ENCODE peak calls at places on chromosomes 6 and 20, in ten cellular contexts. One of them, this sample, is unnamed.
A peak's percentile ranks its signal among the peaks of the same experiment; 100 is the strongest.

GRCh38 chr6:55963301-55963700 is 87.9 kb upstream of the BMP5 start:
- DNase-seq in fibroblast of the conjunctiva: no peak
- DNase-seq in glutamatergic neuron: peak; percentile 53
- DNase-seq in NCI-H1694 treated with DMSO at 0.1 percent for 48 hours: no peak
- DNase-seq in iPS-NIHi11: peak; percentile 7
- DNase-seq in activated CD8-positive, alpha-beta memory T cell treated with anti-CD3 and anti-CD28 coated beads, Interleukin-2, amount 50 U/mL, for 4 hours: no peak
- DNase-seq in LoVo: no peak
- DNase-seq in Daoy: peak; percentile 15
- DNase-seq in NCI-H774: no peak
- DNase-seq in iris pigment epithelial cell: peak; percentile 32
- DNase-seq in this sample: no peak

GRCh38 chr6:24856954-24857670 is 58.4 kb upstream of the ARMH2 start:
- DNase-seq in NCI-H774: no peak
- DNase-seq in glutamatergic neuron: no peak
- DNase-seq in iPS-NIHi11: no peak
- DNase-seq in Daoy: no peak
- DNase-seq in activated CD8-positive, alpha-beta memory T cell treated with anti-CD3 and anti-CD28 coated beads, Interleukin-2, amount 50 U/mL, for 4 hours: no peak
- DNase-seq in fibroblast of the conjunctiva: no peak
- DNase-seq in iris pigment epithelial cell: no peak
- DNase-seq in NCI-H1694 treated with DMSO at 0.1 percent for 48 hours: no peak
- DNase-seq in LoVo: no peak
- DNase-seq in this sample: no peak

GRCh38 chr20:21528870-21529269 is 15.0 kb upstream of the NKX2-2 start:
- DNase-seq in iris pigment epithelial cell: no peak
- DNase-seq in NCI-H774: no peak
- DNase-seq in glutamatergic neuron: no peak
- DNase-seq in Daoy: no peak
- DNase-seq in fibroblast of the conjunctiva: no peak
- DNase-seq in NCI-H1694 treated with DMSO at 0.1 percent for 48 hours: no peak
- DNase-seq in activated CD8-positive, alpha-beta memory T cell treated with anti-CD3 and anti-CD28 coated beads, Interleukin-2, amount 50 U/mL, for 4 hours: no peak
- DNase-seq in LoVo: no peak
- DNase-seq in iPS-NIHi11: no peak
- DNase-seq in this sample: no peak

GRCh38 chr6:167750956-167751358 is 75.8 kb upstream of the AFDN start:
- DNase-seq in LoVo: peak; percentile 35
- DNase-seq in iris pigment epithelial cell: no peak
- DNase-seq in glutamatergic neuron: no peak
- DNase-seq in iPS-NIHi11: peak; percentile 89
- DNase-seq in NCI-H1694 treated with DMSO at 0.1 percent for 48 hours: no peak
- DNase-seq in fibroblast of the conjunctiva: no peak
- DNase-seq in NCI-H774: peak; percentile 62
- DNase-seq in Daoy: no peak
- DNase-seq in activated CD8-positive, alpha-beta memory T cell treated with anti-CD3 and anti-CD28 coated beads, Interleukin-2, amount 50 U/mL, for 4 hours: no peak
- DNase-seq in this sample: peak; percentile 96

GRCh38 chr20:24768226-24768625 is 180.8 kb upstream of the CST7 start:
- DNase-seq in iPS-NIHi11: no peak
- DNase-seq in glutamatergic neuron: no peak
- DNase-seq in fibroblast of the conjunctiva: no peak
- DNase-seq in NCI-H1694 treated with DMSO at 0.1 percent for 48 hours: no peak
- DNase-seq in NCI-H774: no peak
- DNase-seq in activated CD8-positive, alpha-beta memory T cell treated with anti-CD3 and anti-CD28 coated beads, Interleukin-2, amount 50 U/mL, for 4 hours: no peak
- DNase-seq in Daoy: no peak
- DNase-seq in LoVo: no peak
- DNase-seq in iris pigment epithelial cell: peak; percentile 29
- DNase-seq in this sample: no peak

GRCh38 chr20:59170406-59171349 is 7.1 kb downstream of the ZNF831 start:
- DNase-seq in activated CD8-positive, alpha-beta memory T cell treated with anti-CD3 and anti-CD28 coated beads, Interleukin-2, amount 50 U/mL, for 4 hours: no peak
- DNase-seq in glutamatergic neuron: no peak
- DNase-seq in LoVo: no peak
- DNase-seq in iPS-NIHi11: no peak
- DNase-seq in fibroblast of the conjunctiva: no peak
- DNase-seq in NCI-H774: no peak
- DNase-seq in Daoy: no peak
- DNase-seq in iris pigment epithelial cell: no peak
- DNase-seq in NCI-H1694 treated with DMSO at 0.1 percent for 48 hours: no peak
- DNase-seq in this sample: no peak

GRCh38 chr6:112563368-112563767 is 216.2 kb downstream of the RFPL4B start:
- DNase-seq in iris pigment epithelial cell: peak; percentile 85
- DNase-seq in NCI-H774: no peak
- DNase-seq in NCI-H1694 treated with DMSO at 0.1 percent for 48 hours: no peak
- DNase-seq in LoVo: no peak
- DNase-seq in glutamatergic neuron: no peak
- DNase-seq in fibroblast of the conjunctiva: no peak
- DNase-seq in Daoy: peak; percentile 84
- DNase-seq in iPS-NIHi11: peak; percentile 61
- DNase-seq in activated CD8-positive, alpha-beta memory T cell treated with anti-CD3 and anti-CD28 coated beads, Interleukin-2, amount 50 U/mL, for 4 hours: no peak
- DNase-seq in this sample: no peak

GRCh38 chr20:50792708-50793574 is 1.9 kb upstream of the BCAS4 start:
- DNase-seq in Daoy: no peak
- DNase-seq in glutamatergic neuron: no peak
- DNase-seq in activated CD8-positive, alpha-beta memory T cell treated with anti-CD3 and anti-CD28 coated beads, Interleukin-2, amount 50 U/mL, for 4 hours: no peak
- DNase-seq in fibroblast of the conjunctiva: no peak
- DNase-seq in LoVo: no peak
- DNase-seq in iris pigment epithelial cell: no peak
- DNase-seq in iPS-NIHi11: no peak
- DNase-seq in NCI-H774: no peak
- DNase-seq in NCI-H1694 treated with DMSO at 0.1 percent for 48 hours: no peak
- DNase-seq in this sample: peak; percentile 20

GRCh38 chr6:86629123-86629522 is 308.2 kb upstream of the HTR1E start:
- DNase-seq in iPS-NIHi11: no peak
- DNase-seq in iris pigment epithelial cell: no peak
- DNase-seq in Daoy: no peak
- DNase-seq in fibroblast of the conjunctiva: no peak
- DNase-seq in LoVo: no peak
- DNase-seq in NCI-H1694 treated with DMSO at 0.1 percent for 48 hours: no peak
- DNase-seq in glutamatergic neuron: no peak
- DNase-seq in NCI-H774: no peak
- DNase-seq in activated CD8-positive, alpha-beta memory T cell treated with anti-CD3 and anti-CD28 coated beads, Interleukin-2, amount 50 U/mL, for 4 hours: no peak
- DNase-seq in this sample: no peak

GRCh38 chr20:57059055-57059617 is 207.3 kb downstream of the BMP7 start:
- DNase-seq in LoVo: no peak
- DNase-seq in iPS-NIHi11: no peak
- DNase-seq in activated CD8-positive, alpha-beta memory T cell treated with anti-CD3 and anti-CD28 coated beads, Interleukin-2, amount 50 U/mL, for 4 hours: no peak
- DNase-seq in NCI-H774: no peak
- DNase-seq in NCI-H1694 treated with DMSO at 0.1 percent for 48 hours: no peak
- DNase-seq in glutamatergic neuron: no peak
- DNase-seq in Daoy: no peak
- DNase-seq in iris pigment epithelial cell: no peak
- DNase-seq in fibroblast of the conjunctiva: no peak
- DNase-seq in this sample: no peak

This sample was measured in cerebellar cortex.